ENCODE peak calls at places on chromosomes 13 and 19, in five cellular contexts. One of them, this sample, is unnamed.

GRCh38 chr19:13054605-13055212 is 47.9 kb downstream of the LYL1 start:
- DNase-seq in naive thymus-derived CD8-positive, alpha-beta T cell: no peak
- DNase-seq in epithelial cell of esophagus: no peak
- DNase-seq in iris pigment epithelial cell: no peak
- DNase-seq in esophagus squamous epithelium: no peak
- DNase-seq in this sample: no peak

GRCh38 chr13:109646423-109646822 is 140.0 kb downstream of the IRS2 start:
- DNase-seq in esophagus squamous epithelium: no peak
- DNase-seq in naive thymus-derived CD8-positive, alpha-beta T cell: no peak
- DNase-seq in epithelial cell of esophagus: no peak
- DNase-seq in iris pigment epithelial cell: no peak
- DNase-seq in this sample: no peak

GRCh38 chr19:19434483-19435045 is 29.1 kb downstream of the GATAD2A start:
- DNase-seq in esophagus squamous epithelium: no peak
- DNase-seq in iris pigment epithelial cell: peak; percentile 45
- DNase-seq in naive thymus-derived CD8-positive, alpha-beta T cell: no peak
- DNase-seq in epithelial cell of esophagus: no peak
- DNase-seq in this sample: no peak

GRCh38 chr13:100234006-100234405 is 145.1 kb downstream of the PCCA start:
- DNase-seq in esophagus squamous epithelium: no peak
- DNase-seq in epithelial cell of esophagus: no peak
- DNase-seq in naive thymus-derived CD8-positive, alpha-beta T cell: no peak
- DNase-seq in iris pigment epithelial cell: no peak
- DNase-seq in this sample: no peak

GRCh38 chr13:73767747-73768315 is 366.4 kb downstream of the KLF12 start:
- DNase-seq in iris pigment epithelial cell: peak; percentile 13
- DNase-seq in esophagus squamous epithelium: no peak
- DNase-seq in naive thymus-derived CD8-positive, alpha-beta T cell: no peak
- DNase-seq in epithelial cell of esophagus: peak; percentile 19
- DNase-seq in this sample: no peak

GRCh38 chr19:37992761-37993160 is 85.8 kb downstream of the SIPA1L3 start:
- DNase-seq in naive thymus-derived CD8-positive, alpha-beta T cell: no peak
- DNase-seq in esophagus squamous epithelium: no peak
- DNase-seq in epithelial cell of esophagus: no peak
- DNase-seq in iris pigment epithelial cell: no peak
- DNase-seq in this sample: no peak

GRCh38 chr19:19642506-19643157 is 825 bp downstream of the GMIP start:
- DNase-seq in naive thymus-derived CD8-positive, alpha-beta T cell: no peak
- DNase-seq in esophagus squamous epithelium: no peak
- DNase-seq in iris pigment epithelial cell: no peak
- DNase-seq in epithelial cell of esophagus: no peak
- DNase-seq in this sample: peak; percentile 37

GRCh38 chr13:38667526-38668094 is 19.3 kb upstream of the FREM2 start:
- DNase-seq in naive thymus-derived CD8-positive, alpha-beta T cell: no peak
- DNase-seq in esophagus squamous epithelium: no peak
- DNase-seq in epithelial cell of esophagus: no peak
- DNase-seq in iris pigment epithelial cell: peak; percentile 14
- DNase-seq in this sample: no peak

GRCh38 chr13:67829641-67830040 is 599.5 kb upstream of the PCDH9 start:
- DNase-seq in iris pigment epithelial cell: no peak
- DNase-seq in naive thymus-derived CD8-positive, alpha-beta T cell: no peak
- DNase-seq in esophagus squamous epithelium: no peak
- DNase-seq in epithelial cell of esophagus: no peak
- DNase-seq in this sample: no peak

GRCh38 chr13:109840201-109840892 is 54.0 kb upstream of the IRS2 start:
- DNase-seq in naive thymus-derived CD8-positive, alpha-beta T cell: no peak
- DNase-seq in esophagus squamous epithelium: no peak
- DNase-seq in epithelial cell of esophagus: peak; percentile 82
- DNase-seq in iris pigment epithelial cell: peak; percentile 74
- DNase-seq in this sample: peak; percentile 86

GRCh38 chr19:1811942-1812425 is at the start of gene ATP8B3:
- DNase-seq in epithelial cell of esophagus: no peak
- DNase-seq in naive thymus-derived CD8-positive, alpha-beta T cell: peak; percentile 73
- DNase-seq in iris pigment epithelial cell: no peak
- DNase-seq in esophagus squamous epithelium: no peak
- DNase-seq in this sample: no peak

GRCh38 chr13:113726961-113727411 is 32.0 kb upstream of the TMEM255B start:
- DNase-seq in naive thymus-derived CD8-positive, alpha-beta T cell: no peak
- DNase-seq in esophagus squamous epithelium: no peak
- DNase-seq in iris pigment epithelial cell: peak; percentile 53
- DNase-seq in epithelial cell of esophagus: peak; percentile 16
- DNase-seq in this sample: peak; percentile 21

GRCh38 chr19:12985049-12985776 is 10.1 kb upstream of the NFIX start:
- DNase-seq in esophagus squamous epithelium: no peak
- DNase-seq in iris pigment epithelial cell: no peak
- DNase-seq in naive thymus-derived CD8-positive, alpha-beta T cell: no peak
- DNase-seq in epithelial cell of esophagus: no peak
- DNase-seq in this sample: peak; percentile 74

GRCh38 chr13:42048323-42048624 is 174 bp upstream of the DGKH start:
- DNase-seq in naive thymus-derived CD8-positive, alpha-beta T cell: no peak
- DNase-seq in epithelial cell of esophagus: no peak
- DNase-seq in iris pigment epithelial cell: peak; percentile 31
- DNase-seq in esophagus squamous epithelium: no peak
- DNase-seq in this sample: no peak

GRCh38 chr19:4803736-4804695 is 12.5 kb downstream of the FEM1A start:
- DNase-seq in epithelial cell of esophagus: peak; percentile 53
- DNase-seq in naive thymus-derived CD8-positive, alpha-beta T cell: peak; percentile 60
- DNase-seq in iris pigment epithelial cell: peak; percentile 26
- DNase-seq in esophagus squamous epithelium: no peak
- DNase-seq in this sample: peak; percentile 59

GRCh38 chr13:29428310-29428991 is 167.0 kb downstream of the SLC7A1 start:
- DNase-seq in iris pigment epithelial cell: no peak
- DNase-seq in esophagus squamous epithelium: no peak
- DNase-seq in epithelial cell of esophagus: peak; percentile 50
- DNase-seq in naive thymus-derived CD8-positive, alpha-beta T cell: no peak
- DNase-seq in this sample: peak; percentile 26

GRCh38 chr13:79775830-79776229 is 294.9 kb downstream of the NDFIP2 start:
- DNase-seq in epithelial cell of esophagus: peak; percentile 68
- DNase-seq in naive thymus-derived CD8-positive, alpha-beta T cell: no peak
- DNase-seq in esophagus squamous epithelium: no peak
- DNase-seq in iris pigment epithelial cell: peak; percentile 84
- DNase-seq in this sample: peak; percentile 81

GRCh38 chr13:92745233-92745632 is 481.4 kb upstream of the GPC6 start:
- DNase-seq in esophagus squamous epithelium: no peak
- DNase-seq in epithelial cell of esophagus: peak; percentile 5
- DNase-seq in naive thymus-derived CD8-positive, alpha-beta T cell: no peak
- DNase-seq in iris pigment epithelial cell: no peak
- DNase-seq in this sample: no peak

GRCh38 chr13:31909889-31910551 is 121.6 kb upstream of the FRY start:
- DNase-seq in esophagus squamous epithelium: no peak
- DNase-seq in epithelial cell of esophagus: peak; percentile 72
- DNase-seq in naive thymus-derived CD8-positive, alpha-beta T cell: peak; percentile 27
- DNase-seq in iris pigment epithelial cell: peak; percentile 58
- DNase-seq in this sample: peak; percentile 76

GRCh38 chr13:99811067-99811715 is 160.4 kb downstream of the ZIC5 start:
- DNase-seq in iris pigment epithelial cell: no peak
- DNase-seq in naive thymus-derived CD8-positive, alpha-beta T cell: no peak
- DNase-seq in esophagus squamous epithelium: no peak
- DNase-seq in epithelial cell of esophagus: no peak
- DNase-seq in this sample: no peak

GRCh38 chr13:100552755-100553154 is 35.8 kb downstream of the GGACT start:
- DNase-seq in iris pigment epithelial cell: no peak
- DNase-seq in naive thymus-derived CD8-positive, alpha-beta T cell: no peak
- DNase-seq in epithelial cell of esophagus: no peak
- DNase-seq in esophagus squamous epithelium: no peak
- DNase-seq in this sample: no peak

GRCh38 chr13:45306966-45307365 is 34.0 kb downstream of the TPT1 start:
- DNase-seq in iris pigment epithelial cell: no peak
- DNase-seq in naive thymus-derived CD8-positive, alpha-beta T cell: no peak
- DNase-seq in esophagus squamous epithelium: no peak
- DNase-seq in epithelial cell of esophagus: no peak
- DNase-seq in this sample: no peak

GRCh38 chr19:12868540-12869112 is 12.6 kb downstream of the DNASE2 start:
- DNase-seq in naive thymus-derived CD8-positive, alpha-beta T cell: no peak
- DNase-seq in epithelial cell of esophagus: no peak
- DNase-seq in iris pigment epithelial cell: peak; percentile 43
- DNase-seq in esophagus squamous epithelium: no peak
- DNase-seq in this sample: peak; percentile 26

GRCh38 chr19:31448221-31448657 is 99.0 kb upstream of the TSHZ3 start:
- DNase-seq in naive thymus-derived CD8-positive, alpha-beta T cell: no peak
- DNase-seq in epithelial cell of esophagus: no peak
- DNase-seq in esophagus squamous epithelium: no peak
- DNase-seq in iris pigment epithelial cell: peak; percentile 82
- DNase-seq in this sample: peak; percentile 84

GRCh38 chr13:82933986-82934385 is 948.3 kb downstream of the SLITRK1 start:
- DNase-seq in epithelial cell of esophagus: no peak
- DNase-seq in esophagus squamous epithelium: no peak
- DNase-seq in naive thymus-derived CD8-positive, alpha-beta T cell: no peak
- DNase-seq in iris pigment epithelial cell: no peak
- DNase-seq in this sample: no peak

GRCh38 chr13:56182598-56182997 is 958.1 kb upstream of the PRR20A start:
- DNase-seq in epithelial cell of esophagus: no peak
- DNase-seq in naive thymus-derived CD8-positive, alpha-beta T cell: no peak
- DNase-seq in iris pigment epithelial cell: no peak
- DNase-seq in esophagus squamous epithelium: no peak
- DNase-seq in this sample: no peak

GRCh38 chr19:19343762-19344161 is 23.1 kb downstream of the MAU2 start:
- DNase-seq in esophagus squamous epithelium: no peak
- DNase-seq in epithelial cell of esophagus: no peak
- DNase-seq in iris pigment epithelial cell: no peak
- DNase-seq in naive thymus-derived CD8-positive, alpha-beta T cell: no peak
- DNase-seq in this sample: no peak

GRCh38 chr19:17933414-17934129 is 757 bp downstream of the CCDC124 start:
- DNase-seq in epithelial cell of esophagus: peak; percentile 92
- DNase-seq in esophagus squamous epithelium: no peak
- DNase-seq in naive thymus-derived CD8-positive, alpha-beta T cell: no peak
- DNase-seq in iris pigment epithelial cell: peak; percentile 67
- DNase-seq in this sample: peak; percentile 62

GRCh38 chr19:17530586-17530985 is 19.1 kb downstream of the PGLS start:
- DNase-seq in naive thymus-derived CD8-positive, alpha-beta T cell: no peak
- DNase-seq in esophagus squamous epithelium: no peak
- DNase-seq in epithelial cell of esophagus: no peak
- DNase-seq in iris pigment epithelial cell: no peak
- DNase-seq in this sample: peak; percentile 21

GRCh38 chr19:52070496-52070895 is 21.9 kb upstream of the ZNF432 start:
- DNase-seq in epithelial cell of esophagus: peak; percentile 87
- DNase-seq in iris pigment epithelial cell: peak; percentile 88
- DNase-seq in naive thymus-derived CD8-positive, alpha-beta T cell: no peak
- DNase-seq in esophagus squamous epithelium: no peak
- DNase-seq in this sample: no peak

GRCh38 chr19:37699057-37699456 is 20.5 kb downstream of the ZNF607 start:
- DNase-seq in epithelial cell of esophagus: no peak
- DNase-seq in naive thymus-derived CD8-positive, alpha-beta T cell: no peak
- DNase-seq in iris pigment epithelial cell: peak; percentile 13
- DNase-seq in esophagus squamous epithelium: no peak
- DNase-seq in this sample: peak; percentile 23

GRCh38 chr13:76331948-76332712 is 554.1 kb downstream of the KCTD12 start:
- DNase-seq in esophagus squamous epithelium: no peak
- DNase-seq in epithelial cell of esophagus: no peak
- DNase-seq in naive thymus-derived CD8-positive, alpha-beta T cell: no peak
- DNase-seq in iris pigment epithelial cell: peak; percentile 86
- DNase-seq in this sample: no peak

GRCh38 chr13:52882803-52883202 is 34.4 kb upstream of the PCDH8 start:
- DNase-seq in esophagus squamous epithelium: no peak
- DNase-seq in naive thymus-derived CD8-positive, alpha-beta T cell: no peak
- DNase-seq in iris pigment epithelial cell: no peak
- DNase-seq in epithelial cell of esophagus: no peak
- DNase-seq in this sample: no peak

GRCh38 chr19:50489461-50490011 is 12.9 kb upstream of the GARIN5A start:
- DNase-seq in esophagus squamous epithelium: no peak
- DNase-seq in iris pigment epithelial cell: no peak
- DNase-seq in naive thymus-derived CD8-positive, alpha-beta T cell: no peak
- DNase-seq in epithelial cell of esophagus: no peak
- DNase-seq in this sample: no peak

GRCh38 chr19:33441277-33441699 is 67.8 kb downstream of the CEBPG start:
- DNase-seq in epithelial cell of esophagus: no peak
- DNase-seq in naive thymus-derived CD8-positive, alpha-beta T cell: no peak
- DNase-seq in iris pigment epithelial cell: no peak
- DNase-seq in esophagus squamous epithelium: no peak
- DNase-seq in this sample: no peak

GRCh38 chr19:58117841-58118575 is 20.0 kb upstream of the ZSCAN18 start:
- DNase-seq in esophagus squamous epithelium: no peak
- DNase-seq in epithelial cell of esophagus: no peak
- DNase-seq in naive thymus-derived CD8-positive, alpha-beta T cell: no peak
- DNase-seq in iris pigment epithelial cell: no peak
- DNase-seq in this sample: no peak

GRCh38 chr13:69912576-69913074 is 195.0 kb upstream of the ATXN8OS start:
- DNase-seq in epithelial cell of esophagus: no peak
- DNase-seq in iris pigment epithelial cell: no peak
- DNase-seq in esophagus squamous epithelium: no peak
- DNase-seq in naive thymus-derived CD8-positive, alpha-beta T cell: no peak
- DNase-seq in this sample: no peak

This sample was measured in EH.